ENCODE peak calls at places on chromosome 14, in five cellular contexts. L is naive thymus-derived CD8-positive, alpha-beta T cell; Z is transverse colon; F is heart right ventricle; X is T-helper 17 cell. J is an unnamed sample.

GRCh38 chr14:61080591-61081010 is 99.6 kb downstream of the SLC38A6 start:
- DNase-seq in L (no peak), Z (no peak), F (no peak), X (no peak), J (no peak)

GRCh38 chr14:77909911-77910310 is 110.0 kb downstream of the ADCK1 start:
- DNase-seq in L (no peak), Z (no peak), F (no peak), X (no peak), J (no peak)

GRCh38 chr14:104546591-104547309 is 32.8 kb upstream of the C14orf180 start:
- DNase-seq in L (no peak), Z (no peak), F (no peak), X (no peak), J (no peak)

GRCh38 chr14:22780105-22780679 is 13.7 kb downstream of the OXA1L start:
- DNase-seq in L (no peak), Z (no peak), F (no peak), X (no peak), J (no peak)

GRCh38 chr14:35416108-35416750 is 11.7 kb upstream of the NFKBIA start:
- DNase-seq in L (peak), Z (peak), F (no peak), X (peak), J (no peak)

GRCh38 chr14:76872796-76873432 is 46.7 kb downstream of the LRRC74A start:
- DNase-seq in L (peak), Z (peak), F (peak), X (peak), J (peak)

GRCh38 chr14:76501156-76501555 is 125.2 kb downstream of the ESRRB start:
- DNase-seq in L (no peak), Z (no peak), F (no peak), X (no peak), J (no peak)

GRCh38 chr14:78618379-78618778 is 448.2 kb downstream of the NRXN3 start:
- DNase-seq in L (no peak), Z (no peak), F (no peak), X (no peak), J (no peak)

GRCh38 chr14:67704484-67705089 is 2.9 kb downstream of the RDH12 start:
- DNase-seq in L (no peak), Z (no peak), F (peak), X (no peak), J (peak)

GRCh38 chr14:103260629-103261124 is 73.4 kb upstream of the EIF5 start:
- DNase-seq in L (no peak), Z (peak), F (peak), X (no peak), J (peak)

GRCh38 chr14:89164168-89165074 is 252.6 kb downstream of the FOXN3 start:
- DNase-seq in L (no peak), Z (no peak), F (no peak), X (no peak), J (no peak)

GRCh38 chr14:94120667-94121335 is 8.6 kb downstream of the IFI27L2 start:
- DNase-seq in L (no peak), Z (no peak), F (no peak), X (no peak), J (no peak)

J was measured in testis.